ENCODE peak calls at places on chromosomes 13 and 19, in nine cellular contexts. One of them, this sample, is unnamed.

GRCh38 chr13:40115456-40115855 is 460.0 kb downstream of the COG6 start:
- DNase-seq in mammary epithelial cell: no peak
- DNase-seq in IMR-90: no peak
- DNase-seq in mesendoderm: peak
- DNase-seq in endodermal cell: no peak
- DNase-seq in HL-60: no peak
- DNase-seq in CD4-positive, alpha-beta T cell: no peak
- DNase-seq in Peyer's patch: no peak
- DNase-seq in PC-9: no peak
- DNase-seq in this sample: no peak

GRCh38 chr13:67493835-67494234 is 263.7 kb upstream of the PCDH9 start:
- DNase-seq in PC-9: no peak
- DNase-seq in HL-60: no peak
- DNase-seq in IMR-90: no peak
- DNase-seq in CD4-positive, alpha-beta T cell: no peak
- DNase-seq in mammary epithelial cell: no peak
- DNase-seq in endodermal cell: no peak
- DNase-seq in mesendoderm: no peak
- DNase-seq in Peyer's patch: no peak
- DNase-seq in this sample: no peak

GRCh38 chr13:59064042-59064441 is 1099.7 kb downstream of the DIAPH3 start:
- DNase-seq in Peyer's patch: no peak
- DNase-seq in CD4-positive, alpha-beta T cell: no peak
- DNase-seq in IMR-90: no peak
- DNase-seq in mesendoderm: no peak
- DNase-seq in HL-60: no peak
- DNase-seq in endodermal cell: no peak
- DNase-seq in PC-9: no peak
- DNase-seq in mammary epithelial cell: no peak
- DNase-seq in this sample: no peak

GRCh38 chr19:1757468-1758230 is 4.3 kb downstream of the ONECUT3 start:
- DNase-seq in mesendoderm: no peak
- DNase-seq in mammary epithelial cell: no peak
- DNase-seq in HL-60: no peak
- DNase-seq in endodermal cell: peak
- DNase-seq in CD4-positive, alpha-beta T cell: no peak
- DNase-seq in PC-9: no peak
- DNase-seq in Peyer's patch: no peak
- DNase-seq in IMR-90: no peak
- DNase-seq in this sample: no peak

GRCh38 chr13:59834801-59835200 is 328.9 kb downstream of the DIAPH3 start:
- DNase-seq in mammary epithelial cell: peak
- DNase-seq in IMR-90: peak
- DNase-seq in endodermal cell: no peak
- DNase-seq in PC-9: no peak
- DNase-seq in HL-60: no peak
- DNase-seq in Peyer's patch: no peak
- DNase-seq in CD4-positive, alpha-beta T cell: no peak
- DNase-seq in mesendoderm: no peak
- DNase-seq in this sample: no peak

GRCh38 chr13:51632643-51633357 is 48.5 kb downstream of the WDFY2 start:
- DNase-seq in endodermal cell: peak
- DNase-seq in PC-9: no peak
- DNase-seq in IMR-90: no peak
- DNase-seq in HL-60: no peak
- DNase-seq in mammary epithelial cell: peak
- DNase-seq in CD4-positive, alpha-beta T cell: no peak
- DNase-seq in mesendoderm: peak
- DNase-seq in Peyer's patch: no peak
- DNase-seq in this sample: peak

GRCh38 chr19:3293560-3293959 is 69.1 kb downstream of the CELF5 start:
- DNase-seq in PC-9: no peak
- DNase-seq in mammary epithelial cell: no peak
- DNase-seq in mesendoderm: no peak
- DNase-seq in HL-60: no peak
- DNase-seq in Peyer's patch: no peak
- DNase-seq in CD4-positive, alpha-beta T cell: no peak
- DNase-seq in IMR-90: no peak
- DNase-seq in endodermal cell: no peak
- DNase-seq in this sample: no peak

GRCh38 chr19:38686530-38686888 is 39.1 kb downstream of the ACTN4 start:
- DNase-seq in endodermal cell: no peak
- DNase-seq in HL-60: no peak
- DNase-seq in IMR-90: no peak
- DNase-seq in Peyer's patch: no peak
- DNase-seq in mammary epithelial cell: no peak
- DNase-seq in CD4-positive, alpha-beta T cell: peak
- DNase-seq in mesendoderm: no peak
- DNase-seq in PC-9: no peak
- DNase-seq in this sample: no peak

GRCh38 chr13:87999141-87999765 is 328.1 kb downstream of the SLITRK5 start:
- DNase-seq in mammary epithelial cell: no peak
- DNase-seq in CD4-positive, alpha-beta T cell: no peak
- DNase-seq in IMR-90: peak
- DNase-seq in Peyer's patch: no peak
- DNase-seq in PC-9: no peak
- DNase-seq in HL-60: no peak
- DNase-seq in endodermal cell: no peak
- DNase-seq in mesendoderm: peak
- DNase-seq in this sample: no peak

GRCh38 chr13:114063545-114064515 is 68.6 kb downstream of the RASA3 start:
- DNase-seq in IMR-90: peak
- DNase-seq in endodermal cell: no peak
- DNase-seq in mammary epithelial cell: peak
- DNase-seq in mesendoderm: no peak
- DNase-seq in PC-9: no peak
- DNase-seq in CD4-positive, alpha-beta T cell: no peak
- DNase-seq in HL-60: peak
- DNase-seq in Peyer's patch: peak
- DNase-seq in this sample: no peak

GRCh38 chr19:13020002-13020414 is 24.7 kb downstream of the NFIX start:
- DNase-seq in IMR-90: peak
- DNase-seq in endodermal cell: peak
- DNase-seq in CD4-positive, alpha-beta T cell: no peak
- DNase-seq in mesendoderm: peak
- DNase-seq in HL-60: no peak
- DNase-seq in mammary epithelial cell: peak
- DNase-seq in Peyer's patch: no peak
- DNase-seq in PC-9: no peak
- DNase-seq in this sample: no peak

GRCh38 chr13:109148243-109148642 is 518.8 kb downstream of the MYO16 start:
- DNase-seq in IMR-90: peak
- DNase-seq in PC-9: no peak
- DNase-seq in mammary epithelial cell: peak
- DNase-seq in endodermal cell: no peak
- DNase-seq in CD4-positive, alpha-beta T cell: no peak
- DNase-seq in Peyer's patch: no peak
- DNase-seq in HL-60: no peak
- DNase-seq in mesendoderm: no peak
- DNase-seq in this sample: no peak

GRCh38 chr19:5480427-5480836 is 25.2 kb downstream of the ZNRF4 start:
- DNase-seq in Peyer's patch: no peak
- DNase-seq in mesendoderm: peak
- DNase-seq in PC-9: no peak
- DNase-seq in IMR-90: no peak
- DNase-seq in CD4-positive, alpha-beta T cell: peak
- DNase-seq in HL-60: no peak
- DNase-seq in endodermal cell: peak
- DNase-seq in mammary epithelial cell: no peak
- DNase-seq in this sample: no peak

GRCh38 chr13:37648604-37649003 is 50.0 kb upstream of the POSTN start:
- DNase-seq in mesendoderm: no peak
- DNase-seq in IMR-90: peak
- DNase-seq in HL-60: no peak
- DNase-seq in mammary epithelial cell: peak
- DNase-seq in CD4-positive, alpha-beta T cell: no peak
- DNase-seq in Peyer's patch: no peak
- DNase-seq in PC-9: no peak
- DNase-seq in endodermal cell: no peak
- DNase-seq in this sample: no peak

GRCh38 chr13:76512676-76513277 is 373.4 kb downstream of the KCTD12 start:
- DNase-seq in Peyer's patch: no peak
- DNase-seq in mammary epithelial cell: peak
- DNase-seq in endodermal cell: no peak
- DNase-seq in HL-60: no peak
- DNase-seq in CD4-positive, alpha-beta T cell: no peak
- DNase-seq in mesendoderm: no peak
- DNase-seq in PC-9: peak
- DNase-seq in IMR-90: peak
- DNase-seq in this sample: no peak

GRCh38 chr19:42606660-42607351 is 12.1 kb upstream of the CEACAM8 start:
- DNase-seq in endodermal cell: peak
- DNase-seq in Peyer's patch: peak
- DNase-seq in PC-9: no peak
- DNase-seq in IMR-90: peak
- DNase-seq in CD4-positive, alpha-beta T cell: peak
- DNase-seq in HL-60: no peak
- DNase-seq in mesendoderm: peak
- DNase-seq in mammary epithelial cell: peak
- DNase-seq in this sample: peak

GRCh38 chr13:49995535-49996165 is 1.2 kb upstream of the TRIM13 start:
- DNase-seq in Peyer's patch: peak
- DNase-seq in IMR-90: no peak
- DNase-seq in PC-9: no peak
- DNase-seq in HL-60: peak
- DNase-seq in mammary epithelial cell: no peak
- DNase-seq in endodermal cell: no peak
- DNase-seq in mesendoderm: peak
- DNase-seq in CD4-positive, alpha-beta T cell: no peak
- DNase-seq in this sample: no peak

GRCh38 chr19:48674216-48674809 is 1.5 kb upstream of the NTN5 start:
- DNase-seq in CD4-positive, alpha-beta T cell: no peak
- DNase-seq in mesendoderm: no peak
- DNase-seq in IMR-90: no peak
- DNase-seq in mammary epithelial cell: no peak
- DNase-seq in endodermal cell: peak
- DNase-seq in HL-60: no peak
- DNase-seq in PC-9: no peak
- DNase-seq in Peyer's patch: no peak
- DNase-seq in this sample: no peak

GRCh38 chr19:48676487-48676886 is 3.7 kb upstream of the NTN5 start:
- DNase-seq in mammary epithelial cell: no peak
- DNase-seq in Peyer's patch: no peak
- DNase-seq in CD4-positive, alpha-beta T cell: no peak
- DNase-seq in IMR-90: no peak
- DNase-seq in HL-60: no peak
- DNase-seq in mesendoderm: no peak
- DNase-seq in endodermal cell: no peak
- DNase-seq in PC-9: no peak
- DNase-seq in this sample: no peak

GRCh38 chr19:48673436-48674100 is 751 bp upstream of the NTN5 start:
- DNase-seq in Peyer's patch: no peak
- DNase-seq in endodermal cell: no peak
- DNase-seq in IMR-90: no peak
- DNase-seq in PC-9: no peak
- DNase-seq in mesendoderm: no peak
- DNase-seq in CD4-positive, alpha-beta T cell: no peak
- DNase-seq in mammary epithelial cell: no peak
- DNase-seq in HL-60: no peak
- DNase-seq in this sample: no peak

GRCh38 chr19:48676887-48677286 is 4.1 kb upstream of the NTN5 start:
- DNase-seq in IMR-90: no peak
- DNase-seq in CD4-positive, alpha-beta T cell: no peak
- DNase-seq in Peyer's patch: no peak
- DNase-seq in mesendoderm: no peak
- DNase-seq in mammary epithelial cell: peak
- DNase-seq in endodermal cell: no peak
- DNase-seq in PC-9: peak
- DNase-seq in HL-60: no peak
- DNase-seq in this sample: no peak

GRCh38 chr19:48674921-48675824 is 2.4 kb upstream of the NTN5 start:
- DNase-seq in endodermal cell: peak
- DNase-seq in IMR-90: peak
- DNase-seq in Peyer's patch: peak
- DNase-seq in CD4-positive, alpha-beta T cell: peak
- DNase-seq in PC-9: peak
- DNase-seq in HL-60: peak
- DNase-seq in mesendoderm: peak
- DNase-seq in mammary epithelial cell: peak
- DNase-seq in this sample: peak
- H3K27ac ChIP-seq in endodermal cell: no peak
- H3K27ac ChIP-seq in IMR-90: no peak
- H3K27ac ChIP-seq in Peyer's patch: no peak
- H3K27ac ChIP-seq in CD4-positive, alpha-beta T cell: no peak
- H3K27ac ChIP-seq in PC-9: no peak
- H3K27ac ChIP-seq in HL-60: no peak
- H3K27ac ChIP-seq in mesendoderm: no peak
- H3K27ac ChIP-seq in mammary epithelial cell: no peak
- H3K27ac ChIP-seq in this sample: peak

GRCh38 chr19:44752123-44752815 is 3.8 kb downstream of the BCL3 start:
- DNase-seq in mesendoderm: no peak
- DNase-seq in PC-9: no peak
- DNase-seq in Peyer's patch: no peak
- DNase-seq in mammary epithelial cell: no peak
- DNase-seq in IMR-90: no peak
- DNase-seq in endodermal cell: no peak
- DNase-seq in CD4-positive, alpha-beta T cell: no peak
- DNase-seq in HL-60: no peak
- DNase-seq in this sample: no peak
- H3K27ac ChIP-seq in mesendoderm: no peak
- H3K27ac ChIP-seq in PC-9: peak
- H3K27ac ChIP-seq in Peyer's patch: peak
- H3K27ac ChIP-seq in mammary epithelial cell: no peak
- H3K27ac ChIP-seq in IMR-90: peak
- H3K27ac ChIP-seq in endodermal cell: no peak
- H3K27ac ChIP-seq in CD4-positive, alpha-beta T cell: peak
- H3K27ac ChIP-seq in HL-60: peak
- H3K27ac ChIP-seq in this sample: no peak

GRCh38 chr19:11581740-11582139 is 4.3 kb upstream of the ACP5 start:
- DNase-seq in PC-9: no peak
- DNase-seq in mammary epithelial cell: no peak
- DNase-seq in endodermal cell: no peak
- DNase-seq in HL-60: no peak
- DNase-seq in mesendoderm: no peak
- DNase-seq in Peyer's patch: peak
- DNase-seq in IMR-90: peak
- DNase-seq in CD4-positive, alpha-beta T cell: no peak
- DNase-seq in this sample: no peak
- H3K27ac ChIP-seq in PC-9: no peak
- H3K27ac ChIP-seq in mammary epithelial cell: no peak
- H3K27ac ChIP-seq in endodermal cell: no peak
- H3K27ac ChIP-seq in HL-60: no peak
- H3K27ac ChIP-seq in mesendoderm: no peak
- H3K27ac ChIP-seq in Peyer's patch: peak
- H3K27ac ChIP-seq in IMR-90: no peak
- H3K27ac ChIP-seq in CD4-positive, alpha-beta T cell: peak
- H3K27ac ChIP-seq in this sample: no peak

GRCh38 chr13:96491103-96491502 is 401.2 kb downstream of the HS6ST3 start:
- DNase-seq in HL-60: no peak
- DNase-seq in CD4-positive, alpha-beta T cell: no peak
- DNase-seq in endodermal cell: no peak
- DNase-seq in PC-9: no peak
- DNase-seq in IMR-90: no peak
- DNase-seq in mammary epithelial cell: no peak
- DNase-seq in mesendoderm: no peak
- DNase-seq in Peyer's patch: no peak
- DNase-seq in this sample: no peak

GRCh38 chr13:96490590-96490989 is 400.7 kb downstream of the HS6ST3 start:
- DNase-seq in mammary epithelial cell: no peak
- DNase-seq in CD4-positive, alpha-beta T cell: no peak
- DNase-seq in IMR-90: no peak
- DNase-seq in mesendoderm: no peak
- DNase-seq in HL-60: no peak
- DNase-seq in Peyer's patch: no peak
- DNase-seq in endodermal cell: no peak
- DNase-seq in PC-9: no peak
- DNase-seq in this sample: no peak

GRCh38 chr13:96492758-96493157 is 402.9 kb downstream of the HS6ST3 start:
- DNase-seq in endodermal cell: no peak
- DNase-seq in HL-60: no peak
- DNase-seq in Peyer's patch: no peak
- DNase-seq in PC-9: no peak
- DNase-seq in mammary epithelial cell: no peak
- DNase-seq in CD4-positive, alpha-beta T cell: no peak
- DNase-seq in mesendoderm: no peak
- DNase-seq in IMR-90: no peak
- DNase-seq in this sample: peak
- H3K27ac ChIP-seq in endodermal cell: no peak
- H3K27ac ChIP-seq in HL-60: no peak
- H3K27ac ChIP-seq in Peyer's patch: no peak
- H3K27ac ChIP-seq in PC-9: no peak
- H3K27ac ChIP-seq in mammary epithelial cell: no peak
- H3K27ac ChIP-seq in CD4-positive, alpha-beta T cell: no peak
- H3K27ac ChIP-seq in mesendoderm: no peak
- H3K27ac ChIP-seq in IMR-90: no peak
- H3K27ac ChIP-seq in this sample: no peak

This sample was measured in substantia nigra.